ENCODE peak calls at places on chromosomes 11 and 22, in six cellular contexts. S is progenitor cell of endocrine pancreas, Z is neural crest cell, A is keratinocyte, O is thoracic aorta, P is AG04449. Q is an unnamed sample.

GRCh38 chr22:39363751-39364484 is 14.1 kb downstream of the SYNGR1 start:
- DNase-seq in S (no peak), O (no peak), P (no peak), A (no peak), Z (no peak), Q (no peak)

GRCh38 chr11:120392791-120393190 is 56.6 kb downstream of the ARHGEF12 start:
- DNase-seq in O (no peak), S (no peak), P (peak), Z (no peak), A (no peak), Q (no peak)

GRCh38 chr11:96162816-96163499 is 180.0 kb downstream of the MAML2 start:
- DNase-seq in S (no peak), O (no peak), P (no peak), Z (no peak), A (no peak), Q (no peak)

GRCh38 chr11:44531116-44531504 is 34.4 kb upstream of the CD82 start:
- DNase-seq in Z (no peak), P (no peak), S (no peak), O (no peak), A (no peak), Q (no peak)

GRCh38 chr11:124900464-124900863 is 2.8 kb upstream of the ROBO4 start:
- DNase-seq in A (peak), P (no peak), O (no peak), S (no peak), Z (no peak), Q (no peak)

GRCh38 chr11:120780239-120780638 is 243.7 kb upstream of the TBCEL start:
- DNase-seq in S (no peak), O (no peak), A (no peak), P (no peak), Z (no peak), Q (no peak)

GRCh38 chr22:17060126-17060525 is 24.7 kb upstream of the IL17RA start:
- DNase-seq in Z (no peak), S (no peak), P (no peak), O (no peak), A (no peak), Q (no peak)

GRCh38 chr11:111047376-111047775 is 198.1 kb upstream of the POU2AF2 start:
- DNase-seq in O (no peak), S (no peak), Z (peak), P (no peak), A (no peak), Q (no peak)

GRCh38 chr11:62552465-62552782 is 5.8 kb upstream of the AHNAK start:
- DNase-seq in A (no peak), P (no peak), Z (no peak), O (no peak), S (no peak), Q (peak)

GRCh38 chr11:115927823-115928329 is 423.7 kb upstream of the CADM1 start:
- DNase-seq in P (no peak), S (no peak), O (no peak), Z (no peak), A (no peak), Q (no peak)

GRCh38 chr11:104776501-104777170 is 121.6 kb downstream of the CASP12 start:
- DNase-seq in Z (no peak), O (no peak), P (no peak), A (peak), S (no peak), Q (peak)

GRCh38 chr22:28989035-28989464 is 72.6 kb downstream of the C22orf31 start:
- DNase-seq in O (no peak), Z (no peak), A (no peak), S (no peak), P (no peak), Q (no peak)

GRCh38 chr11:128697645-128698174 is 3.8 kb downstream of the FLI1 start:
- DNase-seq in S (no peak), Z (no peak), P (no peak), A (no peak), O (no peak), Q (no peak)

GRCh38 chr11:26522912-26523610 is 49.0 kb downstream of the MUC15 start:
- DNase-seq in O (no peak), S (no peak), A (no peak), P (no peak), Z (no peak), Q (peak)

GRCh38 chr11:61141601-61142028 is 19.6 kb downstream of the VPS37C start:
- DNase-seq in A (no peak), P (no peak), O (no peak), S (no peak), Z (no peak), Q (peak)

GRCh38 chr11:95682552-95682951 is 107.0 kb downstream of the FAM76B start:
- DNase-seq in O (no peak), A (no peak), Z (no peak), S (no peak), P (no peak), Q (no peak)

GRCh38 chr11:9758676-9759518 is 95.0 kb downstream of the SWAP70 start:
- DNase-seq in A (no peak), S (peak), P (no peak), O (peak), Z (peak), Q (peak)

GRCh38 chr11:33402066-33402465 is 144.9 kb downstream of the HIPK3 start:
- DNase-seq in P (no peak), O (no peak), A (no peak), Z (no peak), S (no peak), Q (no peak)

GRCh38 chr11:36583667-36584066 is 10.6 kb upstream of the IFTAP start:
- DNase-seq in O (no peak), S (no peak), A (no peak), Z (no peak), P (no peak), Q (no peak)

GRCh38 chr11:119147604-119148333 is 1.1 kb upstream of the ABCG4 start:
- DNase-seq in P (no peak), S (no peak), O (no peak), Z (no peak), A (no peak), Q (no peak)

GRCh38 chr11:95877288-95877687 is 46.6 kb downstream of the MTMR2 start:
- DNase-seq in S (no peak), O (no peak), P (peak), Z (no peak), A (peak), Q (no peak)

GRCh38 chr11:73852049-73852448 is 24.6 kb downstream of the COA4 start:
- DNase-seq in S (no peak), Z (no peak), A (no peak), O (no peak), P (no peak), Q (no peak)
- TF ChIP-seq CTCF in S (no peak), Z (no peak), A (no peak), O (no peak), P (no peak), Q (no peak)

GRCh38 chr11:64383580-64383979 is 24.6 kb downstream of the RPS6KA4 start:
- DNase-seq in O (no peak), A (no peak), S (no peak), P (no peak), Z (no peak), Q (no peak)

GRCh38 chr11:64382586-64382985 is 23.6 kb downstream of the RPS6KA4 start:
- DNase-seq in P (no peak), Z (no peak), S (no peak), A (no peak), O (no peak), Q (no peak)

GRCh38 chr11:64379160-64379559 is 20.2 kb downstream of the RPS6KA4 start:
- DNase-seq in Z (no peak), O (no peak), A (no peak), P (no peak), S (no peak), Q (no peak)

GRCh38 chr11:64379817-64380709 is 21.1 kb downstream of the RPS6KA4 start:
- DNase-seq in A (no peak), O (no peak), Z (no peak), S (no peak), P (no peak), Q (no peak)

DNA sequence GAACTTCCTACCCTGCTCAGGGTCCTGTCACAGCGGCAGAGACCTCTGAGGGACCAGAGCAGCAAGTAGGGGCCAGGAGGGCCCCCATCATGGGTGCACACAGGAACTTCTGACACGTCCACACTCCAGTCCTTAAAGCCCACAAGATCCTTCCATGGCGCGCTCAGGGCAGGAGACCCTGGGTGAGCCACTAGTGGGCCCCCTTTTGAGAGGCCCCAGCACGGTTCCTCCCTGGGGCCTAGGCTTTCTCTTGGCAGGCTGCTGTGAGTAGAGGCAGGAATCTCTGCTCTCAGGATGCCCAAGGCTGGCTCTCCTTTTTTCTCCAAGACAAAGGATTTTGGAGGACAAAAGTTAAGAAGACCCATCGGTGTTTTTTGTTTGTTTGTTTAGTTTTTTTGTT is 22.4 kb downstream of the RPS6KA4 start:
- DNase-seq in S (no peak), A (no peak), P (no peak), Z (no peak), O (no peak), Q (no peak)
- TF ChIP-seq CTCF in S (no peak), A (no peak), P (no peak), Z (no peak), O (no peak), Q (no peak)

DNA sequence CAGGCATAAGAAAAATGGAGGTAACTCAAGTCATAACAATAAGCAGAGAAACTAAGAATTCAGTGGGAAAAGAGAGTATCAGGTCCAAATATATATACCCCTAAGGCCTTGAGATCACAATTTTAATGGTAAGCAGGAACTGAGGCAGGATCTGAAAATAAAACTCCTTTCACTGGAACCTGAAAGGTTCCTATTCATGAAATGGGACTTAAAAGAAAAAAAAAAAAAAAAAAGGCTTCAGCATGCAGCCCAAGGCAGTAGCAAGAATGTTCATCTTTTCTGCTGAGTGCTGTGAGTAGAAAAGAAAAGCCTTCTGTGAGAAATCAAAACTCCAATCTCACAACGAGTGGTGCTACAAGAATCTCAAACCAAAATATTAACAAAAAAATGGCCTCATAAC is 75.3 kb downstream of the DLG2 start:
- DNase-seq in P (no peak), O (no peak), Z (no peak), S (no peak), A (no peak), Q (no peak)
- TF ChIP-seq CTCF in P (no peak), O (no peak), Z (no peak), S (no peak), A (no peak), Q (no peak)

DNA sequence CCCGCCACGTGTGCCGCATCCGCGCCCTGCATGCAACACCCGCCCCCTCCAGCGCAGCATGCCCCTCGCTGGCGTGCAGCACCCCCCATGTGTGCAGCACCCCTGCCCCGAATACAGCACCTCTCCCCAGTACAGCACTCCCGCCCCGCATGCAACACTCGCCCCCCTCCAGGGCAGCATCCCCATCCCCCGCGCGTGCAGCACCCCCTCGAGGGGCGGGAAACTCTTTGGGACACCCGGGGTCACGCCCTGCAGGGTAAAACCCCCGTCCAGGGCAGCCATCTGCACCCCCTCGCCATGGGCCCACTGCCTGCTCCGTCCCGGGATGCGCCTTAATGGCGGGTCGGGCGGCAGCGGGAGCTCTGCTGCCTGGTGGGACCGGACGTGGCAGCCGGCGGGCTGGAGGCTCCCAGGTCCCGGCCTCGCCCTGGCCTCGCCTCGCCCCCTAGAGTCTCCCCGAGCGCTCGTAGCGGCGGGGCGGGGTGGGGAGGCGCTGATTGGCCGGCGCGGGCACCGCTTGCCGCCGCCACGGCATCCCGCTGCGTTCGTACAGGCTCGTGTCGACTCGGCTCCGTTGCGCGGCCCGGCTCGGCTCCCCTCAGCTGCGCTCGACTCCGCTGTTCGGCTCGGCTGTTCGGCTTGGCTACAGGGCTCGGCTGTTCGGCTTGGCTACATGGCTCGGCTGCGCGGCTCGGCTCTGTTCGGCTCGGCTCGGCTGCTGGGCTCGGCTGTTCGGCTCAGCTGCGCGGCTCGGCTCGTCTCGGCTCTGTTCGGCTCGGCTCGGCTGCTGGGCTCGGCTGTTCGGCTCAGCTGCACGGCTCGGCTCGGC is 417 bp upstream of the BRSK2 start:
- DNase-seq in P (peak), A (peak), Z (peak), O (peak), S (peak), Q (peak)
- TF ChIP-seq CTCF in P (peak), A (no peak), Z (no peak), O (no peak), S (peak), Q (no peak)

DNA sequence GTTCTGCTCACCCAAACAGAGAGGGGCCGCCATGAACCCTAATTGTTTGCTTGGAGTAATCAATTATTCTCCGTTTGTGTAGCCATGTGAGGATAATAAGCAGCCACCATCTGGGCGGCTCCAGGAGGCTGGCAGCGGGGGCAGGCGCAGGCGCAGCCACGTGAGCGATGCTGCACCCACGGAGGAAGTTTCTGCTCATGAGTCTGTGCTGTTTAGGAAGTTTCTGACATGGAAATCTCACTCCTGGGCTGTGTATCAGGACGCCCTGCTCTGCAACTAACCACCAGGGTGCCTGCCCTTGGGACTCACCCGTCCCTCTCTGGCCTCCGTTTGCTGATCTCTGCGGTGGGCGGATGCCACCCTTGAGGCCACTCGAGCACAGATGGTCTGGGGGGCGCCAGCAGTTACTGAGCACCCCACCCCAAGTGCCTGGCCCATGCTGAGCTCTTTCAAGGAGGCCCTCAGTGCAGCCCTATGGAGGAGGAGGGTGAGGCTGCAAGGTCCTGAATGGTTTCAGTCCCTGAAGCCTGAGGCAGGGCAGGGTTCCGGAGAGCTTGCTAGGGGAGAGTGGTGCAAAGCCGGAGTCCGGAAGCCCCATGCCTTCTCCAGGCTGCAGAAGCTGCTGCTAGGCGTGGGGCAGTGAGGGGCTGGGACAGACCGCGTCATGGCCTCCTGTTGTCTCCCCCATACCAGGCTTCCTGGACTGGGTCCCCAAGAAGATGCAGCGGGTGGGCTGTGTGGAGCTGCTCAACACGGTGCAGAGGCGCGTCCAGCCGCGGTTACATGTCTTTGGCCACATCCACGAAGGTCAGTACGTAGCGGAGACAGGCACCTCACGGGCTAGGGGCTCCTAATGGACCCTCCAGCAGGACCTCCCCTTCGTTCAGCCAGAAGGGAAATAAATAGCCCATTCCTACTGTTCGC is 90.4 kb downstream of the MPPED1 start:
- DNase-seq in Z (no peak), S (no peak), P (no peak), A (no peak), O (no peak), Q (no peak)
- TF ChIP-seq CTCF in Z (no peak), S (no peak), P (no peak), A (no peak), O (no peak), Q (no peak)

GRCh38 chr22:44811141-44811540 is 58.8 kb downstream of the ARHGAP8 start:
- DNase-seq in A (no peak), S (no peak), Z (no peak), O (no peak), P (no peak), Q (no peak)

GRCh38 chr22:44805663-44806062 is 53.3 kb downstream of the ARHGAP8 start:
- DNase-seq in A (no peak), P (no peak), Z (no peak), S (no peak), O (no peak), Q (no peak)

GRCh38 chr22:44807232-44807631 is 54.9 kb downstream of the ARHGAP8 start:
- DNase-seq in S (no peak), P (no peak), O (no peak), A (no peak), Z (no peak), Q (no peak)

GRCh38 chr22:44809456-44809855 is 57.1 kb downstream of the ARHGAP8 start:
- DNase-seq in A (no peak), P (no peak), S (no peak), Z (no peak), O (no peak), Q (no peak)

GRCh38 chr22:44807915-44808690 is 55.7 kb downstream of the ARHGAP8 start:
- DNase-seq in P (no peak), A (no peak), Z (peak), S (no peak), O (no peak), Q (no peak)
- TF ChIP-seq CTCF in P (peak), A (peak), Z (peak), S (peak), O (no peak), Q (no peak)

GRCh38 chr22:26751217-26751616 is 93.8 kb downstream of the MIAT start:
- DNase-seq in A (no peak), Z (peak), S (no peak), P (no peak), O (no peak), Q (no peak)

GRCh38 chr22:26757496-26757895 is 100.1 kb downstream of the MIAT start:
- DNase-seq in A (no peak), O (no peak), P (no peak), Z (no peak), S (no peak), Q (no peak)

GRCh38 chr22:26748845-26749244 is 91.5 kb downstream of the MIAT start:
- DNase-seq in A (no peak), Z (no peak), S (no peak), P (no peak), O (no peak), Q (no peak)

GRCh38 chr22:26756675-26757293 is 99.4 kb downstream of the MIAT start:
- DNase-seq in P (no peak), S (peak), O (peak), Z (peak), A (no peak), Q (peak)

GRCh38 chr22:26753125-26753862 is 95.9 kb downstream of the MIAT start:
- DNase-seq in S (no peak), A (no peak), P (no peak), O (no peak), Z (no peak), Q (no peak)
- TF ChIP-seq CTCF in S (peak), A (no peak), P (no peak), O (no peak), Z (no peak), Q (no peak)

Q was measured in Calu3.